ENCODE peak calls at places on chromosomes 7 and 10, in six cellular contexts. R is T follicular helper cell; X is T-helper 2 cell; F is HepG2; E is stomach; O is stimulated activated CD4-positive, alpha-beta T cell treated with anti-CD3 and anti-CD28 coated beads, Interleukin-12 subunit alpha, Interleukin-12 subunit beta, amount 100 ng/mL, for 48 hours. G is an unnamed sample.
A peak's percentile ranks its signal among the peaks of the same experiment; 100 is the strongest.

GRCh38 chr7:47100815-47101435 is 481.0 kb downstream of the TNS3 start:
- DNase-seq in X (no peak), E (peak; percentile 65), R (no peak), F (peak; percentile 57), O (no peak), G (no peak)

GRCh38 chr7:25967278-25968204 is 184.5 kb upstream of the NFE2L3 start:
- DNase-seq in F (no peak), X (no peak), R (no peak), E (no peak), O (no peak), G (no peak)

GRCh38 chr10:101085846-101086245 is 24.1 kb downstream of the KAZALD1 start:
- DNase-seq in R (no peak), X (no peak), F (no peak), E (no peak), O (no peak), G (no peak)

GRCh38 chr10:124341768-124342135 is 77.0 kb downstream of the OAT start:
- DNase-seq in R (no peak), X (no peak), O (peak; percentile 42), F (no peak), E (no peak), G (no peak)

GRCh38 chr7:98372993-98373392 is 27.9 kb downstream of the BAIAP2L1 start:
- DNase-seq in F (no peak), R (no peak), E (no peak), O (no peak), X (no peak), G (no peak)

GRCh38 chr10:23088609-23089008 is 6.8 kb upstream of the MSRB2 start:
- DNase-seq in E (no peak), X (no peak), O (no peak), R (no peak), F (no peak), G (no peak)

GRCh38 chr10:46304671-46305429 is 18.1 kb downstream of the ANTXRL start:
- DNase-seq in R (no peak), O (no peak), F (no peak), X (no peak), E (no peak), G (no peak)

GRCh38 chr7:152664636-152665035 is 11.3 kb downstream of the XRCC2 start:
- DNase-seq in E (peak; percentile 29), O (no peak), X (no peak), F (peak; percentile 37), R (no peak), G (no peak)

GRCh38 chr7:84336303-84336702 is 141.7 kb upstream of the SEMA3A start:
- DNase-seq in R (no peak), E (no peak), O (no peak), F (peak; percentile 32), X (no peak), G (no peak)

GRCh38 chr10:58384095-58384494 is 1.1 kb upstream of the TFAM start:
- DNase-seq in R (no peak), X (no peak), E (no peak), O (no peak), F (no peak), G (no peak)

GRCh38 chr10:64630534-64630933 is 1109.3 kb downstream of the REEP3 start:
- DNase-seq in O (no peak), F (no peak), E (no peak), R (no peak), X (no peak), G (no peak)

GRCh38 chr7:16430133-16430532 is 8.8 kb upstream of the CRPPA start:
- DNase-seq in X (no peak), F (no peak), E (no peak), R (no peak), O (no peak), G (no peak)

GRCh38 chr10:22341190-22341935 is 3.9 kb upstream of the SPAG6 start:
- DNase-seq in F (no peak), X (no peak), R (no peak), E (no peak), O (no peak), G (no peak)

GRCh38 chr10:24153537-24153936 is 55.4 kb upstream of the KIAA1217 start:
- DNase-seq in F (no peak), E (no peak), R (no peak), X (no peak), O (no peak), G (no peak)

GRCh38 chr7:50276446-50276845 is 28.1 kb upstream of the IKZF1 start:
- DNase-seq in R (no peak), O (no peak), E (no peak), F (no peak), X (no peak), G (no peak)

GRCh38 chr7:45578467-45578866 is 4.3 kb downstream of the ADCY1 start:
- DNase-seq in E (no peak), X (no peak), O (no peak), R (no peak), F (no peak), G (no peak)

GRCh38 chr7:9681284-9681683 is 1247.9 kb downstream of the NXPH1 start:
- DNase-seq in R (no peak), O (no peak), X (no peak), E (no peak), F (no peak), G (no peak)

GRCh38 chr7:75915416-75916156 is 631 bp downstream of the POR start:
- DNase-seq in E (peak; percentile 38), O (no peak), R (no peak), X (no peak), F (peak; percentile 61), G (no peak)